ENCODE peak calls at places on chromosomes 7 and 10, in four cellular contexts. W is K562, X is gastrocnemius medialis, C is spleen. G is an unnamed sample.

GRCh38 chr10:69384320-69384719 is 32.4 kb downstream of the TACR2 start:
- DNase-seq in W (no peak), X (no peak), C (no peak), G (no peak)

GRCh38 chr7:11716185-11716584 is 115.8 kb downstream of the THSD7A start:
- DNase-seq in W (no peak), X (no peak), C (no peak), G (no peak)

GRCh38 chr7:3949226-3949625 is 648.2 kb downstream of the SDK1 start:
- DNase-seq in W (no peak), X (no peak), C (no peak), G (no peak)

GRCh38 chr10:118343115-118343514 is 991 bp upstream of the FAM204A start:
- DNase-seq in W (no peak), X (no peak), C (no peak), G (no peak)

GRCh38 chr10:76444034-76444800 is 1012.8 kb downstream of the LRMDA start:
- DNase-seq in W (no peak), X (peak), C (no peak), G (peak)

GRCh38 chr7:17532861-17533404 is 234.5 kb downstream of the AHR start:
- DNase-seq in W (no peak), X (no peak), C (no peak), G (no peak)

GRCh38 chr7:134058980-134059379 is 68.2 kb upstream of the LRGUK start:
- DNase-seq in W (no peak), X (no peak), C (no peak), G (no peak)

GRCh38 chr7:103347507-103348267 is at the start of gene PSMC2:
- DNase-seq in W (peak), X (peak), C (peak), G (peak)

GRCh38 chr10:44083719-44084400 is 301.0 kb downstream of the CXCL12 start:
- DNase-seq in W (no peak), X (no peak), C (no peak), G (no peak)

GRCh38 chr7:33831389-33832118 is 73.8 kb upstream of the BMPER start:
- DNase-seq in W (no peak), X (peak), C (no peak), G (peak)

GRCh38 chr10:70378122-70378521 is 4.3 kb downstream of the LRRC20 start:
- DNase-seq in W (no peak), X (peak), C (no peak), G (no peak)

GRCh38 chr10:117322258-117322657 is 53.0 kb downstream of the PDZD8 start:
- DNase-seq in W (no peak), X (no peak), C (no peak), G (no peak)

GRCh38 chr7:157266272-157266671 is 70.5 kb upstream of the DNAJB6 start:
- DNase-seq in W (no peak), X (no peak), C (no peak), G (no peak)

GRCh38 chr7:88401009-88401623 is 94.4 kb upstream of the STEAP4 start:
- DNase-seq in W (peak), X (no peak), C (no peak), G (no peak)

GRCh38 chr10:79929409-79929904 is 19.4 kb downstream of the SFTPD start:
- DNase-seq in W (peak), X (peak), C (peak), G (peak)

GRCh38 chr10:91197044-91197651 is 23.3 kb upstream of the PCGF5 start:
- DNase-seq in W (no peak), X (no peak), C (no peak), G (no peak)

GRCh38 chr7:122885583-122886356 is 490 bp downstream of the CADPS2 start:
- DNase-seq in W (peak), X (no peak), C (peak), G (peak)

GRCh38 chr7:28953628-28954027 is 4.5 kb downstream of the TRIL start:
- DNase-seq in W (no peak), X (no peak), C (no peak), G (no peak)

GRCh38 chr10:86363833-86364511 is 2.6 kb downstream of the GRID1 start:
- DNase-seq in W (no peak), X (no peak), C (peak), G (peak)

GRCh38 chr7:52639126-52639525 is 396.3 kb upstream of the POM121L12 start:
- DNase-seq in W (no peak), X (no peak), C (no peak), G (no peak)

GRCh38 chr10:100579261-100579660 is 43.5 kb downstream of the HIF1AN start:
- DNase-seq in W (no peak), X (no peak), C (no peak), G (no peak)

GRCh38 chr7:137846588-137847417 is at the start of gene DGKI:
- DNase-seq in W (no peak), X (no peak), C (no peak), G (peak)

GRCh38 chr7:47951374-47951773 is 3.1 kb upstream of the PKD1L1 start:
- DNase-seq in W (no peak), X (no peak), C (no peak), G (no peak)

GRCh38 chr7:116674508-116675173 is 2.6 kb downstream of the MET start:
- DNase-seq in W (no peak), X (no peak), C (no peak), G (no peak)

GRCh38 chr7:155205368-155206285 is 92.1 kb upstream of the INSIG1 start:
- DNase-seq in W (peak), X (peak), C (peak), G (peak)

GRCh38 chr10:118950190-118950658 is 79.3 kb upstream of the NANOS1 start:
- DNase-seq in W (no peak), X (no peak), C (no peak), G (no peak)

GRCh38 chr7:2724453-2725177 is 36.6 kb downstream of the AMZ1 start:
- DNase-seq in W (no peak), X (no peak), C (peak), G (no peak)

GRCh38 chr7:73909051-73909941 is 48.3 kb downstream of the TMEM270 start:
- DNase-seq in W (peak), X (no peak), C (peak), G (no peak)

GRCh38 chr10:17836917-17837316 is 27.8 kb downstream of the MRC1 start:
- DNase-seq in W (peak), X (no peak), C (no peak), G (no peak)

GRCh38 chr10:69089638-69090599 is 2.0 kb downstream of the SRGN start:
- DNase-seq in W (peak), X (no peak), C (peak), G (peak)

GRCh38 chr7:151729521-151729921 is 147.4 kb downstream of the PRKAG2 start:
- DNase-seq in W (no peak), X (no peak), C (no peak), G (no peak)

GRCh38 chr7:115145512-115145911 is 223.6 kb downstream of the MDFIC start:
- DNase-seq in W (no peak), X (no peak), C (no peak), G (no peak)

GRCh38 chr10:107914450-107915276 is 750.2 kb upstream of the SORCS1 start:
- DNase-seq in W (no peak), X (no peak), C (peak), G (no peak)

GRCh38 chr10:20313665-20314064 is 497.4 kb downstream of the PLXDC2 start:
- DNase-seq in W (no peak), X (no peak), C (no peak), G (peak)

GRCh38 chr7:45709168-45710034 is 135.2 kb downstream of the ADCY1 start:
- DNase-seq in W (no peak), X (peak), C (peak), G (peak)

GRCh38 chr10:71306951-71307350 is 12.1 kb upstream of the SLC29A3 start:
- DNase-seq in W (no peak), X (no peak), C (no peak), G (no peak)

GRCh38 chr10:133124357-133125211 is 35.4 kb upstream of the KNDC1 start:
- DNase-seq in W (peak), X (no peak), C (peak), G (no peak)

GRCh38 chr7:147276783-147277370 is 1160.3 kb downstream of the CNTNAP2 start:
- DNase-seq in W (no peak), X (no peak), C (no peak), G (no peak)

GRCh38 chr7:23055582-23056178 is 41.8 kb upstream of the HYCC1 start:
- DNase-seq in W (peak), X (peak), C (no peak), G (peak)
- TF ChIP-seq POLR2A in W (no peak), X (no peak), C (no peak), G (no peak)

DNA sequence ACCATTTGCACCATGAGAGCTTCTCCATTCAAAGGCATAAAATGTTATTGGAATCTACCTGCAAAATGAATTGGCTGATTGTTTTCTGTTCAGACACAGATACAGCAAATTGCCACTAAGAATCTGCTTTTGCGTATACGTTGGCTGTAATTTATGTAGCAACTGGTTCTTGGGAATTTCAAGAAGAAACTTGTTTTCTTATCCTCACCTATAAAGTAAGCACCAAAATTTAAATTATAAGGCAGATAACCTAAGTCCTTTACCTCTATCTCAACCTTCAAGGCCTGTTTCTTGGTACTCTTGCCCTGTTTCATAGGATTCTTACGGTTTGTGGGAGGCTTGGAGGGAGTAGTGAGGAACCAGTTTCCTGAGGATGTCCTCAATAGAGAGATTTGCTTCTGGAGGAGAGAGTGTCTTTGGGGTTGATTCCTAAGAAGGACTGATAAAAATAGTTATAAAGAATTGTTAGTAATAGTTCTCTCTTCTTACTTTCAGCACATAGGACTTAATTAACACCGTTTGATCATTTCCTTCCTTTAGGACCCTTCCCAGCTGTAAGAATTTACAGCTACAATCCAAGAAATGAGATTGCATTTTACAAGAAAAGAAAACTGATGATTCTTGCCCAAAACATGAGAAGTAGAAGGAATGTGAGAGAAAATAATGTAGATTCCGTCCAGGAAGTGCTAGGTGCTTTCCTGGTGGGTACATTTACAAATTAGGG is 2.0 kb downstream of the STAMBPL1 start:
- DNase-seq in W (no peak), X (no peak), C (no peak), G (no peak)
- H3K4me3 ChIP-seq in W (no peak), X (peak), C (peak), G (no peak)

GRCh38 chr7:100118388-100119074 is 627 bp downstream of the TAF6 start:
- DNase-seq in W (no peak), X (no peak), C (no peak), G (no peak)

GRCh38 chr7:100122067-100122466 is 2.6 kb downstream of the CNPY4 start:
- DNase-seq in W (no peak), X (no peak), C (no peak), G (no peak)

GRCh38 chr7:100119701-100120517 is 475 bp downstream of the CNPY4 start:
- DNase-seq in W (peak), X (peak), C (peak), G (peak)

GRCh38 chr7:100120518-100121085 is 1.2 kb downstream of the CNPY4 start:
- DNase-seq in W (no peak), X (no peak), C (no peak), G (no peak)

DNA sequence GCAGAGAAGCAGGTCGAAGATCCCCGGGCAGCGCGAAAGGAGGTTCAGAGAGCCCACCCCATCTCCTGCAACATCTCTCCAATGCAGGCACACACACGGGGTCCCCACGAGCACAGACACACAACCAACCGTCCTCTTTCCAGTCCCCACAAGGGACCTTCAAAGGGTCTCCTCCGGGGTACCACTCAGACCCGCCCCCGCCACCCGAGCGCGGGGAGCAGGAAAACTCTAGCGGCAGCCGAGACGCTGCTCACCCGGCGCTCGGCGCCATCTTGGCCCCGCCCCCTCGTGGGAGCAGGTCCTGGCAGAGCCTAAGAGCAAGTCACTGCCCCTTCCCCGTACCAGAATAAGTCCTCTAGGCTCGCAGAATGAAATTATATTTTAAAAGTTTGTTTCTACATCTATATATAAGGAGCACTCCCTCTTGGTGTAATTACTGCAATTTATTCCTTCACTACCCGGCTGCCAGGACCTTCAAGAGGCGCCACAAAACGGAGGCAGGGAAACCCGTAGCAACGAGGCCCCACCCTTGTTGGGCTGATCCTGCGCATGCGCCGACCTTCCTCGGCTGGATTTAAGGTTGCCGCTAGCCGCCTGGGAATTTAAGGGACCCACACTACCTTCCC is at the start of the genes CNPY4 and TAF6:
- DNase-seq in W (peak), X (peak), C (peak), G (peak)
- TF ChIP-seq POLR2A in W (peak), X (peak), C (no peak), G (no peak)

GRCh38 chr10:102410427-102411073 is 8.0 kb downstream of the PSD start:
- DNase-seq in W (no peak), X (no peak), C (no peak), G (no peak)
- H3K4me3 ChIP-seq in W (no peak), X (no peak), C (peak), G (no peak)

GRCh38 chr10:42785759-42786158 is 3.2 kb downstream of the BMS1 start:
- DNase-seq in W (no peak), X (no peak), C (no peak), G (no peak)

GRCh38 chr10:42781893-42782445 is 626 bp upstream of the BMS1 start:
- DNase-seq in W (no peak), X (no peak), C (peak), G (no peak)

GRCh38 chr10:42780456-42780855 is 2.1 kb upstream of the BMS1 start:
- DNase-seq in W (no peak), X (no peak), C (no peak), G (no peak)

GRCh38 chr10:42783181-42783549 is 570 bp downstream of the BMS1 start:
- DNase-seq in W (peak), X (no peak), C (no peak), G (no peak)

GRCh38 chr10:42782446-42783180 is at the start of gene BMS1:
- DNase-seq in W (peak), X (peak), C (peak), G (peak)
- TF ChIP-seq POLR2A in W (peak), X (peak), C (peak), G (peak)

GRCh38 chr7:101165958-101166602 is 711 bp upstream of the VGF start:
- DNase-seq in W (no peak), X (no peak), C (peak), G (no peak)
- H3K4me3 ChIP-seq in W (peak), X (no peak), C (peak), G (no peak)

GRCh38 chr7:67738958-67739357 is 742.3 kb downstream of the TYW1 start:
- DNase-seq in W (no peak), X (peak), C (no peak), G (peak)
- TF ChIP-seq POLR2A in W (no peak), X (no peak), C (no peak), G (no peak)

GRCh38 chr7:77426052-77426404 is 9.9 kb upstream of the GSAP start:
- DNase-seq in W (no peak), X (no peak), C (no peak), G (no peak)
- H3K4me3 ChIP-seq in W (no peak), X (peak), C (no peak), G (no peak)

G was measured in lower leg skin.